ENCODE peak calls at places on chromosomes 2 and 18, in seven cellular contexts. V, F, X, I, O, S and H are unnamed samples.

GRCh38 chr2:152466925-152467676 is 132.1 kb downstream of the FMNL2 start:
- DNase-seq in X (peak; percentile 89), S (peak; percentile 20), F (peak; percentile 65), V (no peak), O (no peak), I (peak; percentile 72), H (no peak)

GRCh38 chr18:34933880-34934689 is 107.1 kb upstream of the MAPRE2 start:
- DNase-seq in I (no peak), V (no peak), S (no peak), O (no peak), X (no peak), F (no peak), H (no peak)

GRCh38 chr2:184174493-184175112 is 423.7 kb upstream of the ZNF804A start:
- DNase-seq in I (no peak), F (no peak), X (no peak), V (no peak), O (no peak), S (no peak), H (no peak)

GRCh38 chr18:75199327-75199726 is 9.6 kb downstream of the PTGR3 start:
- DNase-seq in S (no peak), I (no peak), O (no peak), F (no peak), V (no peak), X (no peak), H (no peak)

GRCh38 chr2:70340921-70341765 is 39.3 kb upstream of the FAM136A start:
- DNase-seq in S (peak; percentile 29), X (peak; percentile 35), O (peak; percentile 88), F (peak; percentile 51), V (no peak), I (peak; percentile 56), H (no peak)

GRCh38 chr2:28355521-28356094 is 37.0 kb upstream of the FOSL2 start:
- DNase-seq in F (no peak), S (no peak), V (no peak), X (no peak), I (no peak), O (no peak), H (peak; percentile 87)

GRCh38 chr2:129165001-129165400 is 814.5 kb upstream of the RAB6C start:
- DNase-seq in O (no peak), S (no peak), X (no peak), F (no peak), V (no peak), I (no peak), H (no peak)

GRCh38 chr18:21786526-21786925 is 45.9 kb downstream of the MIB1 start:
- DNase-seq in F (no peak), O (no peak), I (no peak), V (no peak), X (no peak), S (no peak), H (no peak)

GRCh38 chr2:240994161-240994896 is 4.1 kb upstream of the SNED1 start:
- DNase-seq in O (no peak), F (no peak), V (no peak), I (no peak), X (no peak), S (no peak), H (peak; percentile 52)

GRCh38 chr2:70751881-70752280 is 16.1 kb downstream of the ADD2 start:
- DNase-seq in I (peak; percentile 19), O (no peak), F (no peak), X (no peak), V (no peak), S (no peak), H (no peak)

GRCh38 chr2:156077041-156077735 is 255.3 kb downstream of the NR4A2 start:
- DNase-seq in I (no peak), V (no peak), O (no peak), S (no peak), X (no peak), F (peak; percentile 13), H (no peak)

GRCh38 chr2:96506016-96506906 is 1.1 kb upstream of the NEURL3 start:
- DNase-seq in I (no peak), V (no peak), S (no peak), X (no peak), F (no peak), O (no peak), H (no peak)

GRCh38 chr18:3450358-3451107 is 561 bp downstream of the TGIF1 start:
- DNase-seq in V (no peak), O (no peak), S (peak; percentile 78), I (no peak), X (peak; percentile 29), F (peak; percentile 85), H (peak; percentile 84)